ENCODE peak calls at places on chromosome 13, in five cellular contexts. One of them, this sample, is unnamed. For H3K4me1, the result is how much of the 10 kb centered on the place peaks cover.

GRCh38 chr13:21318891-21319532 is 140.1 kb downstream of the ZDHHC20 start:
- DNase-seq in H9: no peak
- DNase-seq in neural progenitor cell: no peak
- DNase-seq in lower lobe of right lung: no peak
- DNase-seq in CD4-positive, CD25-positive, alpha-beta regulatory T cell: no peak
- DNase-seq in this sample: no peak

GRCh38 chr13:101127741-101128353 is 288.5 kb downstream of the NALCN start:
- DNase-seq in H9: no peak
- DNase-seq in neural progenitor cell: peak
- DNase-seq in lower lobe of right lung: no peak
- DNase-seq in CD4-positive, CD25-positive, alpha-beta regulatory T cell: peak
- DNase-seq in this sample: peak

GRCh38 chr13:102799544-102800144 is 725 bp downstream of the BIVM start:
- DNase-seq in H9: peak
- DNase-seq in neural progenitor cell: peak
- DNase-seq in lower lobe of right lung: peak
- DNase-seq in CD4-positive, CD25-positive, alpha-beta regulatory T cell: peak
- DNase-seq in this sample: no peak

GRCh38 chr13:20495087-20496023 is 30.3 kb downstream of the CRYL1 start:
- DNase-seq in H9: peak
- DNase-seq in neural progenitor cell: peak
- DNase-seq in lower lobe of right lung: no peak
- DNase-seq in CD4-positive, CD25-positive, alpha-beta regulatory T cell: peak
- DNase-seq in this sample: no peak

GRCh38 chr13:34748561-34748960 is 193.5 kb upstream of the NBEA start:
- DNase-seq in H9: no peak
- DNase-seq in neural progenitor cell: no peak
- DNase-seq in lower lobe of right lung: no peak
- DNase-seq in CD4-positive, CD25-positive, alpha-beta regulatory T cell: no peak
- DNase-seq in this sample: no peak

GRCh38 chr13:101272886-101273285 is 143.4 kb downstream of the NALCN start:
- DNase-seq in H9: no peak
- DNase-seq in neural progenitor cell: no peak
- DNase-seq in lower lobe of right lung: no peak
- DNase-seq in CD4-positive, CD25-positive, alpha-beta regulatory T cell: no peak
- DNase-seq in this sample: no peak

GRCh38 chr13:35840991-35841604 is 290.1 kb downstream of the DCLK1 start:
- DNase-seq in H9: no peak
- DNase-seq in neural progenitor cell: no peak
- DNase-seq in lower lobe of right lung: no peak
- DNase-seq in CD4-positive, CD25-positive, alpha-beta regulatory T cell: no peak
- DNase-seq in this sample: no peak

GRCh38 chr13:43573787-43574562 is 212.8 kb downstream of the ENOX1 start:
- DNase-seq in H9: no peak
- DNase-seq in neural progenitor cell: no peak
- DNase-seq in lower lobe of right lung: no peak
- DNase-seq in CD4-positive, CD25-positive, alpha-beta regulatory T cell: no peak
- DNase-seq in this sample: no peak

GRCh38 chr13:78977311-78977710 is 318.4 kb upstream of the OBI1 start:
- DNase-seq in H9: no peak
- DNase-seq in neural progenitor cell: no peak
- DNase-seq in lower lobe of right lung: no peak
- DNase-seq in CD4-positive, CD25-positive, alpha-beta regulatory T cell: no peak
- DNase-seq in this sample: no peak

GRCh38 chr13:29925457-29925856 is 75.0 kb upstream of the UBL3 start:
- DNase-seq in H9: no peak
- DNase-seq in neural progenitor cell: no peak
- DNase-seq in lower lobe of right lung: peak
- DNase-seq in CD4-positive, CD25-positive, alpha-beta regulatory T cell: no peak
- DNase-seq in this sample: no peak

GRCh38 chr13:85651440-85651839 is 147.8 kb downstream of the SLITRK6 start:
- DNase-seq in H9: no peak
- DNase-seq in neural progenitor cell: no peak
- DNase-seq in lower lobe of right lung: no peak
- DNase-seq in CD4-positive, CD25-positive, alpha-beta regulatory T cell: no peak
- DNase-seq in this sample: no peak

GRCh38 chr13:27375686-27376326 is 48.6 kb upstream of the GTF3A start:
- DNase-seq in H9: peak
- DNase-seq in neural progenitor cell: peak
- DNase-seq in lower lobe of right lung: peak
- DNase-seq in CD4-positive, CD25-positive, alpha-beta regulatory T cell: peak
- DNase-seq in this sample: peak

GRCh38 chr13:25085125-25085742 is 10.7 kb upstream of the PABPC3 start:
- DNase-seq in H9: peak
- DNase-seq in neural progenitor cell: peak
- DNase-seq in lower lobe of right lung: no peak
- DNase-seq in CD4-positive, CD25-positive, alpha-beta regulatory T cell: no peak
- DNase-seq in this sample: peak

GRCh38 chr13:86584301-86584700 is 785.1 kb upstream of the SLITRK6 start:
- DNase-seq in H9: no peak
- DNase-seq in neural progenitor cell: no peak
- DNase-seq in lower lobe of right lung: no peak
- DNase-seq in CD4-positive, CD25-positive, alpha-beta regulatory T cell: no peak
- DNase-seq in this sample: no peak

GRCh38 chr13:75324413-75324940 is 157.5 kb downstream of the TBC1D4 start:
- DNase-seq in H9: no peak
- DNase-seq in neural progenitor cell: no peak
- DNase-seq in lower lobe of right lung: no peak
- DNase-seq in CD4-positive, CD25-positive, alpha-beta regulatory T cell: no peak
- DNase-seq in this sample: no peak

GRCh38 chr13:66040506-66040905 is 1189.6 kb downstream of the PCDH9 start:
- DNase-seq in H9: no peak
- DNase-seq in neural progenitor cell: no peak
- DNase-seq in lower lobe of right lung: no peak
- DNase-seq in CD4-positive, CD25-positive, alpha-beta regulatory T cell: no peak
- DNase-seq in this sample: no peak

GRCh38 chr13:26589754-26590153 is 32.3 kb downstream of the WASF3 start:
- DNase-seq in H9: no peak
- DNase-seq in neural progenitor cell: no peak
- DNase-seq in lower lobe of right lung: no peak
- DNase-seq in CD4-positive, CD25-positive, alpha-beta regulatory T cell: no peak
- DNase-seq in this sample: no peak

GRCh38 chr13:48977973-48978372 is 2.3 kb downstream of the FNDC3A start:
- DNase-seq in H9: no peak
- DNase-seq in neural progenitor cell: no peak
- DNase-seq in lower lobe of right lung: no peak
- DNase-seq in CD4-positive, CD25-positive, alpha-beta regulatory T cell: no peak
- DNase-seq in this sample: no peak

DNA sequence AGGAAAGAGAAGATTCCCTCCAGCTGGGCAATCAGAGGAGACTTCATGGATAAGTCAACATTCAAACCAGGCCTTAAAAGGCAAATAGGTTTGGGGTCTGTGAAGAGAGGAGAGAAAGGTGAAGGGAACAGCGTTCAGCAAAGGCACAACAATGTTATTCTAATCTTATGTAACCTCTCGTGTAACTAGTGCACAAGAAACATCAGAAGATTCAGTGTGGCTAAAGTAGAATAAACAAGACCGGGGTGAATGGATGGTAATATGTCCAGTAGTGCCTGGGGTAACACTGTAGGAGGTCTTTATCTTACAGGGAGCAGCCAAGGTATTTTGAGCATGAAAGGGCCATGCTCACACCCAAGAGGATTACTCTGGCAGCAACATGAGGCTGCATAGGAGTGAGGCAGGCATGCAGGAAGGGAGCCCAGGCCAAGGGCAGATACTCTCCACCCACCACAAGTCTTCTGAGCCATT is 24.1 kb downstream of the LHFPL6 start:
- DNase-seq in H9: no peak
- DNase-seq in neural progenitor cell: no peak
- DNase-seq in lower lobe of right lung: no peak
- DNase-seq in CD4-positive, CD25-positive, alpha-beta regulatory T cell: no peak
- DNase-seq in this sample: peak
- H3K4me1 ChIP-seq in H9: under half
- H3K4me1 ChIP-seq in neural progenitor cell: under half
- H3K4me1 ChIP-seq in lower lobe of right lung: under half
- H3K4me1 ChIP-seq in CD4-positive, CD25-positive, alpha-beta regulatory T cell: under half
- H3K4me1 ChIP-seq in this sample: under half

DNA sequence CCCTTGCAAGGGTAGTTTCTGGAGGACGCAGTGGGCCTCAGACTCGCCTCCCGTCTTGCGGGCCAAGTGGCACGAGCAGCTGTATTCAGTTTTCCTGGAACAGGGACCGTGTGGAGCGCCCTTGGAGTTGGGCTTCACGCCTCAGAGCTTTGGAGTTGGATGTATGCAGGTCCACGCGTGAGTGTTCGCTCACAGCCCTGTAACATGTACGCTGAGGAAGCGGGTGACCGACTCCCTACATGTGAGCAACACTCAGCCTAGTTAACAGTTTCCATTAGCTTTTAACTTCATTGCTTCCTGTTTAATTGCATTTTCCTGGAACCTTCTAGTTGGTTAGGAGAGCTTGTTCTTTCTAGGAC is 659 bp downstream of the TM9SF2 start:
- DNase-seq in H9: no peak
- DNase-seq in neural progenitor cell: no peak
- DNase-seq in lower lobe of right lung: peak
- DNase-seq in CD4-positive, CD25-positive, alpha-beta regulatory T cell: peak
- DNase-seq in this sample: peak
- H3K4me1 ChIP-seq in H9: under half
- H3K4me1 ChIP-seq in neural progenitor cell: under half
- H3K4me1 ChIP-seq in lower lobe of right lung: half or more
- H3K4me1 ChIP-seq in CD4-positive, CD25-positive, alpha-beta regulatory T cell: half or more
- H3K4me1 ChIP-seq in this sample: half or more

DNA sequence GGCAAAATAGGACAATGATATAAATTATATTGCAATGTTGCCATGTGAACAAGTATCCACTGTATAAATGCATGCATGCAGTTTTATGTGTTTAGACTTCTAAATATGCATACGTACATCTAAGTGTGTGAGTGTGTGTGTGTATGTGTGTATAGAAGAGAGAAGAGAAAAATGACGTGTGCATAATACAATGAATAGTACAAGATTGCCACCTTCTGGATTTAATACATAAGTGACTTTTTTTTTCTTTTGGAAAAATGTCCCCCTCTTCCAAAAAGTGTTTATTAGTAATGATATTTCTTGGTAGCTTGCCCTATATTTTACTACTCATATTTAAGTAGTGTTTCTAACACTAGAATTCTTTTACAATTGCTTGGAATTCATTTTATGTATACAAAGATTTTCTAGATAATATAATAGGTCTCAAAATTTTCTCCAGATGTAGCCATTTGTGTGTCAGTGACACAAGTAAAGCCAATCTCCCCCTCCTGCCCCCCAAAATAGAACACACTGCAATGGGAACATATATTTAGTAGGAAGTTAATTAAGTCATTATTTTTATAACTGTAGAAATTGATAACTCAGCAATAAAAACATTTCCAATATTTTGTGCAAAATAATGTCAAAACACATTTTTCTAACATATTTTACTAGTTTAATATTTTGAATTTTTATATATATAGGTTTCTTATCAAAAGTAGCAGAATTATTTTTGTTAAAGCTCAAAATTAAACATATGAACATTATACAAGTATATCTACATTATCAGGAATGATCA is 783.3 kb upstream of the ATXN8OS start:
- DNase-seq in H9: no peak
- DNase-seq in neural progenitor cell: peak
- DNase-seq in lower lobe of right lung: no peak
- DNase-seq in CD4-positive, CD25-positive, alpha-beta regulatory T cell: no peak
- DNase-seq in this sample: no peak
- H3K4me1 ChIP-seq in H9: under half
- H3K4me1 ChIP-seq in neural progenitor cell: under half
- H3K4me1 ChIP-seq in lower lobe of right lung: under half
- H3K4me1 ChIP-seq in CD4-positive, CD25-positive, alpha-beta regulatory T cell: under half
- H3K4me1 ChIP-seq in this sample: under half

DNA sequence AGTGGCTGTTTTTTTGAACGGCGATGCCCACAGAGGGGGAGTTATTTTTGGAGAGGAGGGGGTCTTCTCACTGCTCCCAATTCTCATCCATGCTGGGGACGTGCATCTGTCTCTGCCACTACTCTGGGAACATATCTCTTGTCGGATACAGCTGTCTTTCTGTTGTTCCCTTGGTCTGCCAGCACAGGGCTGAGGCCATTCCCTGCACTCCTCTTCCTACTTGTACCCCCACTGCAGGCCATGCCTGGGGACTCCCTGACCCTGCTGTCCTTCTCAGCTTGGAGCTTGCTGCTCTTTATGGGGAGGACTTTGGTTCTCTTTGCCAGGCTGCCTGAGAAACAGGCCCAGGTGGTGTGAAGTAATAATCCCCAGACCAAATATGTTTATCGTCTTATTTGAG is 19.0 kb downstream of the LRCH1 start:
- DNase-seq in H9: no peak
- DNase-seq in neural progenitor cell: no peak
- DNase-seq in lower lobe of right lung: no peak
- DNase-seq in CD4-positive, CD25-positive, alpha-beta regulatory T cell: no peak
- DNase-seq in this sample: no peak
- H3K4me1 ChIP-seq in H9: under half
- H3K4me1 ChIP-seq in neural progenitor cell: under half
- H3K4me1 ChIP-seq in lower lobe of right lung: under half
- H3K4me1 ChIP-seq in CD4-positive, CD25-positive, alpha-beta regulatory T cell: under half
- H3K4me1 ChIP-seq in this sample: under half

DNA sequence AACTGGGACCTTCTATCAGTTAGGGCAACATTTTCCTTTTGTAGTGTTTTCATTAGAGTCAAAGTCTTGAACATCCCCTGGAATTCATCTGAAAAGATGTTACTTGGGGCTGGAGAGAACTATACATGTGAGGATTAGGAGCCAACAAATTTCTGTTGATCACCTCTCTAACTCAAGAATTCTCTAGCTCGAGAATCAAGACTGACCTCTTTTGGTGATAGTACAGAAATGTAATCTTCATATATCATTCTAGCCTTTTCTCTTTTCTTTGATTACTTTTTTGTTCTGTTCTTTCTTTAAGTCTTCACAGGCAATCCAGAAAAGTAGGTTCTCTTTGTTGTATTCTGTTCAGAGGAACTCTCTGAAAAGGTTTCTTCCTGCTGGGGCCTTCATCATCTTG is 26.4 kb downstream of the ELF1 start:
- DNase-seq in H9: no peak
- DNase-seq in neural progenitor cell: no peak
- DNase-seq in lower lobe of right lung: no peak
- DNase-seq in CD4-positive, CD25-positive, alpha-beta regulatory T cell: no peak
- DNase-seq in this sample: no peak
- H3K4me1 ChIP-seq in H9: under half
- H3K4me1 ChIP-seq in neural progenitor cell: under half
- H3K4me1 ChIP-seq in lower lobe of right lung: under half
- H3K4me1 ChIP-seq in CD4-positive, CD25-positive, alpha-beta regulatory T cell: half or more
- H3K4me1 ChIP-seq in this sample: under half

GRCh38 chr13:110265341-110265681 is 41.6 kb downstream of the COL4A1 start:
- DNase-seq in H9: no peak
- DNase-seq in neural progenitor cell: peak
- DNase-seq in lower lobe of right lung: no peak
- DNase-seq in CD4-positive, CD25-positive, alpha-beta regulatory T cell: no peak
- DNase-seq in this sample: no peak

GRCh38 chr13:110264685-110265275 is 42.2 kb downstream of the COL4A1 start:
- DNase-seq in H9: no peak
- DNase-seq in neural progenitor cell: peak
- DNase-seq in lower lobe of right lung: no peak
- DNase-seq in CD4-positive, CD25-positive, alpha-beta regulatory T cell: no peak
- DNase-seq in this sample: peak

GRCh38 chr13:110262494-110262893 is 44.5 kb downstream of the COL4A1 start:
- DNase-seq in H9: no peak
- DNase-seq in neural progenitor cell: peak
- DNase-seq in lower lobe of right lung: no peak
- DNase-seq in CD4-positive, CD25-positive, alpha-beta regulatory T cell: no peak
- DNase-seq in this sample: peak

GRCh38 chr13:110262944-110263343 is 44.0 kb downstream of the COL4A1 start:
- DNase-seq in H9: no peak
- DNase-seq in neural progenitor cell: no peak
- DNase-seq in lower lobe of right lung: no peak
- DNase-seq in CD4-positive, CD25-positive, alpha-beta regulatory T cell: no peak
- DNase-seq in this sample: peak

GRCh38 chr13:110263906-110264305 is 43.1 kb downstream of the COL4A1 start:
- DNase-seq in H9: no peak
- DNase-seq in neural progenitor cell: peak
- DNase-seq in lower lobe of right lung: no peak
- DNase-seq in CD4-positive, CD25-positive, alpha-beta regulatory T cell: no peak
- DNase-seq in this sample: no peak
- H3K4me1 ChIP-seq in H9: under half
- H3K4me1 ChIP-seq in neural progenitor cell: half or more
- H3K4me1 ChIP-seq in lower lobe of right lung: half or more
- H3K4me1 ChIP-seq in CD4-positive, CD25-positive, alpha-beta regulatory T cell: under half
- H3K4me1 ChIP-seq in this sample: half or more

This sample was measured in SJSA1.